ENCODE peak calls at places on chromosomes 6 and 20, in six cellular contexts. V is fibroblast of lung; P is BE2C; L is activated CD4-positive, CD25-positive, alpha-beta regulatory T cell; H is stimulated activated naive CD8-positive, alpha-beta T cell treated with anti-CD3 and anti-CD28 coated beads, Interleukin-15, Interleukin-2, amounts not matched to agents 100 U/mL and 50 U/mL, for 24 hours; F is naive B cell. N is an unnamed sample.

GRCh38 chr6:111552241-111552744 is 53.4 kb downstream of the TRAF3IP2 start:
- DNase-seq in V (peak; percentile 96), P (peak; percentile 46), L (no peak), H (no peak), F (no peak), N (no peak)

GRCh38 chr20:25139061-25139705 is 56.3 kb upstream of the ENTPD6 start:
- DNase-seq in V (no peak), P (no peak), L (no peak), H (no peak), F (no peak), N (peak; percentile 67)

GRCh38 chr6:147015674-147016073 is 188.5 kb upstream of the STXBP5 start:
- DNase-seq in V (no peak), P (no peak), L (no peak), H (no peak), F (no peak), N (no peak)

GRCh38 chr20:5770987-5771318 is 20.8 kb downstream of the SHLD1 start:
- DNase-seq in V (no peak), P (no peak), L (no peak), H (no peak), F (peak; percentile 21), N (no peak)

GRCh38 chr6:29748391-29749352 is 25.4 kb downstream of the HLA-F start:
- DNase-seq in V (peak; percentile 66), P (peak; percentile 62), L (peak; percentile 59), H (peak; percentile 88), F (peak; percentile 82), N (peak; percentile 95)

GRCh38 chr20:39524371-39524911 is 562.3 kb downstream of the DHX35 start:
- DNase-seq in V (no peak), P (no peak), L (no peak), H (no peak), F (no peak), N (no peak)

GRCh38 chr6:150409576-150410066 is 40.8 kb downstream of the IYD start:
- DNase-seq in V (peak; percentile 14), P (no peak), L (no peak), H (no peak), F (peak; percentile 64), N (no peak)

GRCh38 chr6:127119361-127120108 is 1.1 kb downstream of the RSPO3 start:
- DNase-seq in V (no peak), P (peak; percentile 28), L (no peak), H (peak; percentile 13), F (no peak), N (no peak)

GRCh38 chr6:41713161-41713649 is 22.2 kb downstream of the TFEB start:
- DNase-seq in V (peak; percentile 50), P (no peak), L (no peak), H (no peak), F (no peak), N (no peak)

GRCh38 chr20:38298768-38299288 is 5.1 kb upstream of the BPI start:
- DNase-seq in V (peak; percentile 79), P (no peak), L (no peak), H (no peak), F (no peak), N (peak; percentile 92)

GRCh38 chr6:144335914-144336313 is 50.8 kb downstream of the UTRN start:
- DNase-seq in V (no peak), P (no peak), L (no peak), H (no peak), F (peak; percentile 77), N (no peak)

GRCh38 chr6:97195117-97195516 is 87.9 kb downstream of the MMS22L start:
- DNase-seq in V (peak; percentile 28), P (peak; percentile 15), L (no peak), H (no peak), F (no peak), N (no peak)

GRCh38 chr20:51861726-51862466 is 59.6 kb upstream of the SALL4 start:
- DNase-seq in V (no peak), P (no peak), L (no peak), H (no peak), F (no peak), N (no peak)

GRCh38 chr6:36829919-36830544 is 9.2 kb downstream of the CPNE5 start:
- DNase-seq in V (peak; percentile 69), P (no peak), L (no peak), H (no peak), F (no peak), N (no peak)

GRCh38 chr6:154510144-154510905 is at the start of gene CNKSR3:
- DNase-seq in V (peak; percentile 96), P (peak; percentile 95), L (no peak), H (peak; percentile 55), F (no peak), N (peak; percentile 90)

GRCh38 chr6:157571269-157571668 is 190.3 kb downstream of the ZDHHC14 start:
- DNase-seq in V (no peak), P (no peak), L (no peak), H (no peak), F (no peak), N (no peak)

GRCh38 chr6:109579361-109579760 is 96.3 kb upstream of the ZBTB24 start:
- DNase-seq in V (no peak), P (no peak), L (no peak), H (no peak), F (no peak), N (no peak)

GRCh38 chr20:37327748-37328147 is 18.2 kb upstream of the SRC start:
- DNase-seq in V (peak; percentile 86), P (no peak), L (no peak), H (no peak), F (no peak), N (no peak)

GRCh38 chr6:125839471-125839870 is 48.7 kb downstream of the NCOA7 start:
- DNase-seq in V (peak; percentile 14), P (no peak), L (no peak), H (no peak), F (no peak), N (no peak)